ENCODE peak calls at places on chromosomes 6 and 20, in five cellular contexts. B, L, G, H and D are unnamed samples.

GRCh38 chr6:158517581-158517980 is 42.3 kb upstream of the TMEM181 start:
- DNase-seq in G (no peak), H (no peak), B (no peak), L (peak; percentile 77), D (no peak)

GRCh38 chr20:44850272-44850671 is 35.2 kb upstream of the YWHAB start:
- DNase-seq in H (no peak), L (no peak), G (no peak), B (no peak), D (no peak)

GRCh38 chr6:107578642-107579332 is 88.9 kb downstream of the SOBP start:
- DNase-seq in H (no peak), L (no peak), B (peak; percentile 71), G (peak; percentile 57), D (no peak)

GRCh38 chr6:166056637-166057036 is 111.0 kb downstream of the TBXT start:
- DNase-seq in G (no peak), B (no peak), H (no peak), L (no peak), D (no peak)

GRCh38 chr6:88004707-88005106 is 42.9 kb upstream of the SPACA1 start:
- DNase-seq in B (no peak), L (no peak), G (no peak), H (no peak), D (no peak)

GRCh38 chr6:69584913-69585729 is 211.7 kb downstream of the LMBRD1 start:
- DNase-seq in G (no peak), L (peak; percentile 35), H (no peak), B (peak; percentile 77), D (no peak)

GRCh38 chr6:90008908-90009501 is 114.7 kb downstream of the GJA10 start:
- DNase-seq in G (no peak), L (no peak), B (no peak), H (no peak), D (no peak)

GRCh38 chr6:169863149-169863525 is 111.7 kb downstream of the ERMARD start:
- DNase-seq in G (no peak), B (no peak), H (no peak), L (no peak), D (no peak)

GRCh38 chr6:32254761-32255211 is 30.9 kb upstream of the NOTCH4 start:
- DNase-seq in G (peak; percentile 66), B (no peak), H (no peak), L (no peak), D (no peak)

GRCh38 chr6:100719883-100720682 is 161.0 kb downstream of the ASCC3 start:
- DNase-seq in G (no peak), H (peak; percentile 9), B (peak; percentile 2), L (no peak), D (peak; percentile 9)

GRCh38 chr6:166939276-166939816 is 17.0 kb downstream of the RNASET2 start:
- DNase-seq in G (no peak), L (no peak), H (no peak), B (no peak), D (no peak)

GRCh38 chr20:4335722-4336121 is 320.4 kb upstream of the RNF24 start:
- DNase-seq in L (no peak), B (no peak), H (no peak), G (peak; percentile 6), D (no peak)

GRCh38 chr20:25544316-25544715 is 41.0 kb downstream of the NINL start:
- DNase-seq in L (no peak), G (no peak), B (no peak), H (no peak), D (no peak)

GRCh38 chr6:44456070-44456965 is 68.8 kb downstream of the CDC5L start:
- DNase-seq in H (peak; percentile 84), G (no peak), L (no peak), B (peak; percentile 79), D (peak; percentile 61)

GRCh38 chr6:159984268-159984786 is 15.4 kb downstream of the IGF2R start:
- DNase-seq in H (peak; percentile 51), B (no peak), G (no peak), L (no peak), D (no peak)

GRCh38 chr6:62707156-62707555 is 421.1 kb upstream of the KHDRBS2 start:
- DNase-seq in H (no peak), B (no peak), L (no peak), G (no peak), D (peak; percentile 8)

GRCh38 chr6:53737746-53738145 is 57.1 kb upstream of the LRRC1 start:
- DNase-seq in B (no peak), L (no peak), H (no peak), G (no peak), D (peak; percentile 45)

GRCh38 chr20:40305303-40305702 is 383.7 kb downstream of the MAFB start:
- DNase-seq in B (no peak), G (no peak), L (no peak), H (no peak), D (no peak)

GRCh38 chr6:18206591-18206990 is 51.4 kb downstream of the KDM1B start:
- DNase-seq in B (no peak), H (no peak), L (no peak), G (no peak), D (no peak)

GRCh38 chr6:90660971-90661370 is 74.1 kb upstream of the MAP3K7 start:
- DNase-seq in B (no peak), G (no peak), L (no peak), H (no peak), D (no peak)

DNA sequence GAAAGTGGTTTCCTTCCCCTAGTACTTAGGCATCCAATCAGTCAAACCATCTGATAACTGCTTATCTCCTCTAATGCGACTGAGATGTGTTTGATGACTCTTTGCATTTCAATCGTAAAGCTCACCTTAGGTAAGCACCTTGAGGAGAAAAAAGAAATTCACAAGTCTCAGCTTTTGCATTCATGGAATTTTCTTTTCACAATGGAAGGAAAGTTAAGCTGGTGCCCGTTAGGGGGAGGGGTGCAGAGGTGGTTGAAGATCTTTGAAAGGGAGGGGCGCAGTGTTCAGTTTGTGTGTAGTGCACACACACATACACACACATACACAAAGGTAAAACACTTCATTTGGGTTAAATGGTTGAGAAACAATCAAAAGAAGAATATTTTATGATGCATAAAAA is 87.1 kb upstream of the SALL4 start:
- DNase-seq in G (no peak), L (no peak), B (no peak), H (no peak), D (no peak)
- TF ChIP-seq TAF1 in G (no peak), L (no peak), B (no peak), H (no peak), D (no peak)

GRCh38 chr6:3568396-3569082 is 111.7 kb upstream of the SLC22A23 start:
- DNase-seq in B (peak; percentile 57), L (no peak), H (no peak), G (no peak), D (peak; percentile 40)
- TF ChIP-seq CHD2 in B (no peak), L (no peak), H (no peak), G (no peak), D (no peak)

GRCh38 chr6:162443101-162443500 is 284.5 kb downstream of the PRKN start:
- DNase-seq in L (no peak), B (no peak), H (no peak), G (no peak), D (no peak)

GRCh38 chr6:162448294-162448693 is 279.3 kb downstream of the PRKN start:
- DNase-seq in H (no peak), G (no peak), L (no peak), B (no peak), D (no peak)

GRCh38 chr6:162442675-162443074 is 284.9 kb downstream of the PRKN start:
- DNase-seq in L (no peak), G (peak; percentile 62), B (peak; percentile 48), H (peak; percentile 13), D (peak; percentile 36)
- TF ChIP-seq TAF1 in L (no peak), G (no peak), B (no peak), H (no peak), D (no peak)

GRCh38 chr20:13017883-13018535 is 9.2 kb downstream of the SPTLC3 start:
- DNase-seq in B (no peak), L (no peak), G (no peak), H (no peak), D (no peak)

GRCh38 chr20:13024581-13024980 is 15.8 kb downstream of the SPTLC3 start:
- DNase-seq in G (no peak), L (no peak), H (no peak), B (no peak), D (no peak)

GRCh38 chr20:13025181-13025580 is 16.4 kb downstream of the SPTLC3 start:
- DNase-seq in G (no peak), H (no peak), L (no peak), B (no peak), D (no peak)

GRCh38 chr20:13021205-13021970 is 12.6 kb downstream of the SPTLC3 start:
- DNase-seq in B (no peak), H (no peak), L (no peak), G (no peak), D (peak; percentile 82)

GRCh38 chr20:13022401-13023170 is 13.8 kb downstream of the SPTLC3 start:
- DNase-seq in H (no peak), L (no peak), G (no peak), B (no peak), D (no peak)
- TF ChIP-seq CHD2 in H (no peak), L (no peak), G (no peak), B (no peak), D (no peak)